ENCODE peak calls at places on chromosomes 1 and 21, in seven cellular contexts. N is CD4-positive, alpha-beta T cell; T is HT1080; D is HFFc6; R is T follicular helper cell; O is AG08395; H is AG04450. Y is an unnamed sample.

GRCh38 chr1:226827458-226827857 is 43.0 kb upstream of the PSEN2 start:
- DNase-seq in H (no peak), D (no peak), T (no peak), N (no peak), R (no peak), O (peak), Y (no peak)

GRCh38 chr1:81999364-81999763 is 198.6 kb downstream of the ADGRL2 start:
- DNase-seq in T (no peak), D (no peak), N (no peak), H (no peak), O (no peak), R (no peak), Y (no peak)

GRCh38 chr1:21822349-21822748 is 10.3 kb downstream of the LDLRAD2 start:
- DNase-seq in O (peak), T (no peak), R (no peak), H (no peak), D (no peak), N (no peak), Y (no peak)

GRCh38 chr1:91901231-91901630 is 15.3 kb upstream of the TGFBR3 start:
- DNase-seq in D (no peak), H (no peak), O (no peak), T (no peak), N (no peak), R (no peak), Y (no peak)

GRCh38 chr1:9143250-9143649 is 14.3 kb upstream of the GPR157 start:
- DNase-seq in O (peak), H (no peak), N (no peak), D (peak), R (no peak), T (peak), Y (no peak)

GRCh38 chr1:32984090-32984828 is 19.6 kb upstream of the RNF19B start:
- DNase-seq in H (no peak), N (peak), R (peak), O (peak), T (no peak), D (peak), Y (no peak)

GRCh38 chr21:39208624-39209333 is 25.5 kb upstream of the PSMG1 start:
- DNase-seq in N (no peak), D (no peak), R (no peak), T (no peak), O (no peak), H (no peak), Y (no peak)

GRCh38 chr1:94871031-94871430 is 50.9 kb downstream of the SLC44A3 start:
- DNase-seq in N (no peak), R (no peak), T (no peak), H (no peak), O (no peak), D (no peak), Y (no peak)

GRCh38 chr1:6144622-6145021 is 35.5 kb downstream of the CHD5 start:
- DNase-seq in O (no peak), R (no peak), N (no peak), T (no peak), H (no peak), D (no peak), Y (no peak)

GRCh38 chr1:174818951-174819350 is 180.8 kb upstream of the CACYBP start:
- DNase-seq in N (no peak), H (no peak), R (no peak), D (peak), O (no peak), T (peak), Y (no peak)

GRCh38 chr1:6126521-6127067 is 53.5 kb downstream of the CHD5 start:
- DNase-seq in D (no peak), T (no peak), O (no peak), R (no peak), H (no peak), N (no peak), Y (no peak)

GRCh38 chr1:234582626-234583354 is 27.2 kb downstream of the IRF2BP2 start:
- DNase-seq in H (no peak), R (no peak), O (no peak), N (no peak), D (no peak), T (no peak), Y (no peak)

GRCh38 chr1:167114725-167115124 is 20.9 kb downstream of the STYXL2 start:
- DNase-seq in R (no peak), N (no peak), O (no peak), D (no peak), T (no peak), H (no peak), Y (peak)

GRCh38 chr21:39353295-39353694 is 4.4 kb upstream of the HMGN1 start:
- DNase-seq in R (no peak), N (no peak), T (peak), D (peak), H (no peak), O (no peak), Y (no peak)

GRCh38 chr1:63668298-63668697 is 75.1 kb downstream of the PGM1 start:
- DNase-seq in N (no peak), T (peak), R (no peak), H (no peak), D (peak), O (no peak), Y (no peak)

GRCh38 chr1:219124163-219124562 is 49.5 kb upstream of the LYPLAL1 start:
- DNase-seq in D (no peak), T (no peak), R (no peak), O (no peak), H (no peak), N (no peak), Y (no peak)

GRCh38 chr1:93619507-93620168 is 62.0 kb downstream of the BCAR3 start:
- DNase-seq in D (no peak), N (no peak), O (no peak), T (no peak), H (no peak), R (no peak), Y (no peak)

GRCh38 chr1:162276493-162276892 is 100.2 kb downstream of the SPATA46 start:
- DNase-seq in T (peak), D (peak), N (no peak), R (no peak), O (peak), H (no peak), Y (no peak)

GRCh38 chr1:51671527-51672325 is 54.8 kb downstream of the OSBPL9 start:
- DNase-seq in T (peak), R (no peak), H (peak), D (peak), O (no peak), N (no peak), Y (no peak)

GRCh38 chr1:913491-914252 is 10.1 kb upstream of the SAMD11 start:
- DNase-seq in T (no peak), R (no peak), H (no peak), O (no peak), N (no peak), D (no peak), Y (no peak)

GRCh38 chr1:207428783-207429182 is 25.3 kb upstream of the CR2 start:
- DNase-seq in O (no peak), T (no peak), R (no peak), D (no peak), H (no peak), N (no peak), Y (no peak)

GRCh38 chr1:233019921-233020320 is 69.5 kb downstream of the NTPCR start:
- DNase-seq in R (no peak), O (no peak), T (no peak), H (peak), D (no peak), N (no peak), Y (no peak)

GRCh38 chr1:14761754-14762153 is 163.3 kb downstream of the KAZN start:
- DNase-seq in O (no peak), T (no peak), N (no peak), R (no peak), H (no peak), D (no peak), Y (no peak)

GRCh38 chr1:54681396-54681795 is 34.3 kb upstream of the TTC4 start:
- DNase-seq in N (no peak), R (no peak), H (no peak), D (peak), T (no peak), O (no peak), Y (no peak)